ENCODE peak calls at places on chromosomes 7 and 10, in six cellular contexts. L is nephron progenitor cell; D is cardiac muscle cell; O is WTC11; U is GM23338; P is CD8-positive, alpha-beta T cell. J is an unnamed sample.

GRCh38 chr10:8051851-8052257 is 2.6 kb upstream of the GATA3 start:
- DNase-seq in P (no peak), O (peak; percentile 71), U (peak; percentile 78), D (no peak), L (peak; percentile 68), J (no peak)

GRCh38 chr7:94509264-94509878 is at the start of gene CASD1:
- DNase-seq in O (peak; percentile 58), L (no peak), U (peak; percentile 72), P (peak; percentile 55), D (no peak), J (peak; percentile 26)

GRCh38 chr10:23341004-23341403 is 3.6 kb downstream of the C10orf67 start:
- DNase-seq in L (no peak), O (no peak), U (no peak), P (no peak), D (no peak), J (no peak)

GRCh38 chr10:112373912-112374338 is at the start of gene ACSL5:
- DNase-seq in L (no peak), P (no peak), U (no peak), O (no peak), D (no peak), J (no peak)

GRCh38 chr7:151051108-151051507 is 2.8 kb downstream of the ASIC3 start:
- DNase-seq in L (peak; percentile 90), D (peak; percentile 79), P (peak; percentile 20), O (peak; percentile 90), U (peak; percentile 95), J (peak; percentile 71)

GRCh38 chr7:55280031-55280454 is 85.1 kb upstream of the LANCL2 start:
- DNase-seq in U (peak; percentile 93), L (peak; percentile 71), P (peak; percentile 37), O (peak; percentile 74), D (peak; percentile 81), J (no peak)

GRCh38 chr10:52348037-52348564 is 34.0 kb downstream of the DKK1 start:
- DNase-seq in U (no peak), O (no peak), P (no peak), L (no peak), D (no peak), J (no peak)

GRCh38 chr10:25869609-25870008 is 64.4 kb upstream of the MYO3A start:
- DNase-seq in U (no peak), L (no peak), O (no peak), P (no peak), D (no peak), J (no peak)

GRCh38 chr10:47013469-47014169 is 102.4 kb downstream of the PTPN20 start:
- DNase-seq in O (peak; percentile 53), D (no peak), L (no peak), P (no peak), U (peak; percentile 57), J (no peak)

GRCh38 chr7:20064974-20065862 is 152.0 kb downstream of the MACC1 start:
- DNase-seq in O (no peak), P (no peak), L (no peak), D (peak; percentile 68), U (no peak), J (no peak)

GRCh38 chr10:50740351-50740688 is 584 bp downstream of the ASAH2B start:
- DNase-seq in D (peak; percentile 69), L (no peak), O (no peak), U (no peak), P (no peak), J (no peak)

GRCh38 chr10:50963063-50963462 is 77.6 kb upstream of the A1CF start:
- DNase-seq in P (no peak), L (no peak), D (no peak), O (no peak), U (no peak), J (no peak)

GRCh38 chr7:106305732-106306131 is 20.9 kb upstream of the NAMPT start:
- DNase-seq in P (no peak), U (no peak), D (no peak), L (no peak), O (no peak), J (no peak)

GRCh38 chr7:12709731-12710502 is 22.5 kb downstream of the ARL4A start:
- DNase-seq in U (no peak), P (no peak), D (peak; percentile 77), O (no peak), L (no peak), J (no peak)

GRCh38 chr7:3266240-3266639 is 34.8 kb upstream of the SDK1 start:
- DNase-seq in U (no peak), D (no peak), O (no peak), P (no peak), L (no peak), J (no peak)

GRCh38 chr10:100734295-100735086 is 10.9 kb upstream of the PAX2 start:
- DNase-seq in O (no peak), U (no peak), L (no peak), P (no peak), D (no peak), J (no peak)

GRCh38 chr7:954330-955238 is at the start of gene ADAP1:
- DNase-seq in P (peak; percentile 54), U (peak; percentile 73), D (peak; percentile 59), L (peak; percentile 76), O (peak; percentile 42), J (no peak)

DNA sequence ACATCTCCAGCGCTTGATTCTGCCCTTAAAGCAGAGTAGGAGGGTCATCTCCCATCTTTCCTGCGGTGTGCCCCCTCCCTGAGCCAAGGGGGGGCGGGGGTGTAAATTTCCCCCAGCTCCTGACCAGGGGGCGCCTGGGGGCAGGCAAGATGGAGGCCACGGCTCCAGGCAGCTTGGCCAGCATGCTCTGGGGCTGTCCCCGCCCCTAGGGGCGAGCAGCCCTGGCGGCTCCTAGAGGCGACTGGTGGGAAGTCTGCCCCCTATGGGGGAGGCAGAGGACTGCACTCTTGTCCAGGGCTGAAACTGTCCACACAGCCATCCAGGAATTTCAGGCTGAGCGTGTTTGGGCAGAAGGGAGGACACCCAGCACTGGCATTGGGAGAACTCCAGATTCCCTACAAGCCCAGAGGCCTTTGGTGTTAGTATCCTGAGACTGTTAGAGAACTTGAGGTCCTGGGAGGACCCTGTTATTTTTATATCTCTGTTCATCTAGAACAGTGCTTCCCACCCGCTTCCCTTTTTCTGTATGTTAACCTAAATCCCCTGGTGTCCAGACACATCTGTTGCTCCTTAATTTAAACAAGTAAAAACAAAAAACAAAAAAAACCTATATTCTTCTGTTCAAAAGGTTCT is 4.6 kb downstream of the STRA8 start:
- DNase-seq in L (no peak), P (no peak), D (no peak), O (peak; percentile 72), U (peak; percentile 69), J (no peak)
- TF ChIP-seq CTCF in L (peak; percentile 29), P (no peak), D (peak; percentile 37), O (peak; percentile 85), U (peak; percentile 77), J (peak; percentile 64)

GRCh38 chr10:119524720-119525070 is 17.8 kb downstream of the RGS10 start:
- DNase-seq in O (no peak), D (no peak), U (no peak), P (no peak), L (no peak), J (no peak)

GRCh38 chr10:119526149-119526548 is 16.4 kb downstream of the RGS10 start:
- DNase-seq in U (no peak), O (no peak), P (no peak), L (no peak), D (no peak), J (no peak)

GRCh38 chr10:119523916-119524719 is 18.4 kb downstream of the RGS10 start:
- DNase-seq in P (no peak), U (no peak), L (no peak), D (no peak), O (no peak), J (no peak)

GRCh38 chr10:119525116-119525515 is 17.4 kb downstream of the RGS10 start:
- DNase-seq in L (no peak), D (no peak), U (no peak), O (no peak), P (no peak), J (no peak)

GRCh38 chr10:119526606-119527592 is 15.6 kb downstream of the RGS10 start:
- DNase-seq in D (no peak), O (no peak), U (peak; percentile 53), P (no peak), L (no peak), J (no peak)
- TF ChIP-seq CTCF in D (no peak), O (no peak), U (peak; percentile 14), P (no peak), L (peak; percentile 32), J (peak; percentile 29)

GRCh38 chr7:154795014-154795413 is 207.9 kb downstream of the PAXIP1 start:
- DNase-seq in U (no peak), L (no peak), O (no peak), D (no peak), P (no peak), J (no peak)
- TF ChIP-seq CTCF in U (no peak), L (peak; percentile 13), O (no peak), D (no peak), P (no peak), J (no peak)

DNA sequence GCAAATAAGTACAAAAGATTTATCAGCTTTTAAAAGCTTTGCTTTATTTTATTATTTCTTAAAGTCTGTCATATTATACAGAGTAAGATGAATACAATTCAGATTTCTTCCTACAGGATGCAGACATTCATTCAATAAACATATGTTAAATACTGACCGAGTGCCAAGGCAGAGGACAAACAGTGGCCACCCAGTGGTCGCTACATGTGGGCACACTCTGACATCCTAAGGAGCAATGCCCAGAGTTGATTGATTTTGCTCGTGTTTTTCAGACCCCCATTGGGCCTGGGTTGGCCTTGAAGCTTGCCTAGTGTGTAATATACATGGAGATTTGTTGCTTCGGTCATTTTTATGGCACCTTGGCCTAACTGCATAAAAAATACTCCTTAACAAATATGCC is 201.2 kb downstream of the CCDC3 start:
- DNase-seq in P (no peak), U (no peak), D (no peak), O (no peak), L (no peak), J (no peak)
- TF ChIP-seq CTCF in P (no peak), U (peak; percentile 27), D (peak; percentile 2), O (no peak), L (peak; percentile 36), J (no peak)

GRCh38 chr10:127196227-127196954 is at the start of gene INSYN2A:
- DNase-seq in D (peak; percentile 65), L (peak; percentile 72), O (peak; percentile 67), P (no peak), U (peak; percentile 82), J (peak; percentile 54)
- TF ChIP-seq CTCF in D (peak; percentile 42), L (peak; percentile 15), O (no peak), P (no peak), U (peak; percentile 56), J (no peak)

GRCh38 chr10:1778570-1778969 is 41.2 kb upstream of the ADARB2 start:
- DNase-seq in O (no peak), L (no peak), U (no peak), D (no peak), P (no peak), J (no peak)
- TF ChIP-seq CTCF in O (no peak), L (no peak), U (no peak), D (no peak), P (no peak), J (no peak)